ENCODE peak calls at places on chromosome 15, in eight cellular contexts. L is endothelial cell; T is CD8-positive, alpha-beta T cell; X is neural crest cell; J is GM13977; F is prostate gland; O is kidney epithelial cell; N is fibroblast of mammary gland. I is an unnamed sample.

GRCh38 chr15:41671656-41672636 is 11.7 kb downstream of the MGA start:
- DNase-seq in F (no peak), O (no peak), L (no peak), X (no peak), J (no peak), T (no peak), N (no peak), I (no peak)

GRCh38 chr15:35769656-35770055 is 223.7 kb upstream of the DPH6 start:
- DNase-seq in F (no peak), O (no peak), J (no peak), N (no peak), X (no peak), L (no peak), T (no peak), I (no peak)

GRCh38 chr15:86570738-86571137 is 491.1 kb downstream of the AGBL1 start:
- DNase-seq in T (no peak), J (no peak), L (no peak), O (no peak), F (no peak), X (no peak), N (no peak), I (no peak)

GRCh38 chr15:42491540-42492225 is 742 bp upstream of the ZNF106 start:
- DNase-seq in N (no peak), O (peak; percentile 25), L (no peak), F (no peak), J (no peak), X (no peak), T (no peak), I (peak; percentile 16)

GRCh38 chr15:72276326-72276700 is 4.0 kb upstream of the PARP6 start:
- DNase-seq in T (no peak), F (no peak), J (no peak), X (no peak), L (no peak), N (no peak), O (no peak), I (no peak)

GRCh38 chr15:95857758-95858157 is 472.7 kb upstream of the NR2F2 start:
- DNase-seq in L (no peak), O (no peak), X (no peak), F (no peak), N (peak; percentile 83), T (no peak), J (no peak), I (no peak)

GRCh38 chr15:62108411-62108810 is 41.6 kb downstream of the C2CD4A start:
- DNase-seq in N (no peak), F (no peak), O (no peak), L (no peak), X (no peak), J (no peak), T (no peak), I (no peak)

GRCh38 chr15:89975482-89976291 is 25.4 kb upstream of the ZNF710 start:
- DNase-seq in O (no peak), F (no peak), X (no peak), T (no peak), N (no peak), J (no peak), L (no peak), I (no peak)

GRCh38 chr15:96162322-96162721 is 168.2 kb upstream of the NR2F2 start:
- DNase-seq in L (no peak), J (no peak), T (no peak), X (no peak), O (no peak), F (no peak), N (no peak), I (no peak)

GRCh38 chr15:70260580-70260979 is 162.9 kb upstream of the TLE3 start:
- DNase-seq in L (no peak), X (no peak), N (no peak), F (no peak), J (no peak), O (no peak), T (no peak), I (no peak)

GRCh38 chr15:47570044-47570443 is 147.3 kb upstream of the SEMA6D start:
- DNase-seq in F (no peak), N (no peak), O (no peak), L (no peak), J (no peak), X (no peak), T (no peak), I (no peak)

GRCh38 chr15:92656089-92656488 is 514 bp upstream of the FAM174B start:
- DNase-seq in X (no peak), N (no peak), F (no peak), O (no peak), L (no peak), T (no peak), J (no peak), I (no peak)

DNA sequence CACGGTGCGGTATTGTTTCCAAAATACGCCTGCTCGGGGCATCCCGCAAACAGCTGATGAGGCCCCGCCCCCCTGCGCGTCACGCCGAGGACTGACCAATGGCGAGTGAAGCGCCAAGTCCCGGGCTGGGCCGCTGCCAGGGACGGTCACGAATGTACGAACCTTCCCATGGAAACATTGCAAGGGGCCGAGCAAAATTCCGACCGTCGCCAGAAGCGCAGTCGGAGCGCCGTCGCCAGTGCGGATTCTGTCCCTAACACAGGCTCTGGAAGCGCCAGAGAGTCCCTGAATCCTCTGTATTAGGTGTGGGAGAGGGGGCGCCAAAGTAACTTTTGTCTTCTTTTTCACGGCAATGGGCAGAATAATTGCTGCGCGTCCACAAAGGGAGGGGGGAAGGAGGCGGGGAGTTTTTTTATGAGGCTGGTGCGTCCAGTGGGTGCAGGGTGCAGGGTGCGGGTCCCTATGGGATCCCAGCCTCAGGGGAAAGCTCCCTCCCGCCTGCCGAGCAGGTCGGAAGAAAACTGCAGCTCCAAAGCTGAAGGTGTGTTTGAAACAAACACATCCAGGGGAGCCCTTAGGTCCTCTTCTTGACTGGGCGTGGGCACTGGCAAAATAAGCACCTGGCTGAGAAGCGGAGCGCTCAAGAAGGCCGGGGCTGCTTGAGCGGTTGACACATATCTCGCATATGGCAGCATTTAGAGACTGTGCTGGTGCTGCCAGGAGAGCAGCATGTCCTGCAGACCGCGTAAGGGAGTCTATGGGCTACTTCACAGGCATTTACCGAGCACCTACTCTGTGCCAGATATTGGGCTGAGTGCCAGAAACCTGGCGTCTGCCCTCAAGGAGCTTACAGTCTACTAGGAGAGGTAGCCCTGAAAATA is at the start of gene BMF:
- DNase-seq in T (peak; percentile 96), J (peak; percentile 98), N (peak; percentile 98), O (peak; percentile 93), F (peak; percentile 100), L (peak; percentile 98), X (peak; percentile 98), I (peak; percentile 98)
- TF ChIP-seq CTCF in T (no peak), J (peak; percentile 21), N (no peak), O (peak; percentile 52), F (no peak), L (no peak), X (peak; percentile 53), I (peak; percentile 23)

GRCh38 chr15:67192185-67192584 is 62.3 kb downstream of the AAGAB start:
- DNase-seq in F (no peak), N (no peak), J (peak; percentile 23), T (no peak), X (no peak), O (no peak), L (no peak), I (no peak)
- TF ChIP-seq CTCF in F (no peak), N (no peak), J (no peak), T (no peak), X (no peak), O (no peak), L (no peak), I (no peak)

DNA sequence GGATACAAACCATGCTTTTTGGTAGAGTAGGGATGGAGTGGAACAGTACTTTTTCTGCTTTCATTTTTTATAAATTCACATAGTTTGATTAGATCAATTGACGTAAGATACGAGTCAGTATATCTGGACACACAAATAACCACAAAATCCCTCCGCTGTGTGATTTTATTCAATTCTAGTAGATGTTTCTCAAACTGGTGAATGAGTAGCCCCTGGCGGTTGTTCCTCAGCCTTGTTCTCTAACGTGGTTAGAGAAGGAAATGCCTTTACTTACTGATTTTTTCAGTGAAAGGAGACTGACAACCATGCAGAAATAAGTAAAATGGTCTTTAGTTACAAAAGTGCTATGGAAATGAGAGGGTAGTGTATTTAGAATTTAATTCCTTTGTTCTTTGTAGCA is 161.0 kb downstream of the TCF12 start:
- DNase-seq in N (no peak), T (no peak), L (no peak), X (no peak), O (no peak), F (no peak), J (no peak), I (no peak)
- TF ChIP-seq CTCF in N (no peak), T (no peak), L (no peak), X (peak; percentile 21), O (peak; percentile 19), F (no peak), J (peak; percentile 41), I (no peak)

GRCh38 chr15:66789029-66790025 is 87.3 kb downstream of the SMAD6 start:
- DNase-seq in O (no peak), T (no peak), L (no peak), N (peak; percentile 74), J (no peak), F (no peak), X (no peak), I (peak; percentile 45)
- TF ChIP-seq CTCF in O (peak; percentile 61), T (no peak), L (no peak), N (peak; percentile 76), J (peak; percentile 28), F (no peak), X (peak; percentile 55), I (peak; percentile 44)

GRCh38 chr15:81174759-81175327 is 21.8 kb upstream of the IL16 start:
- DNase-seq in N (no peak), X (no peak), J (no peak), L (no peak), O (no peak), F (no peak), T (no peak), I (no peak)
- TF ChIP-seq CTCF in N (peak; percentile 13), X (no peak), J (no peak), L (no peak), O (no peak), F (no peak), T (no peak), I (no peak)

DNA sequence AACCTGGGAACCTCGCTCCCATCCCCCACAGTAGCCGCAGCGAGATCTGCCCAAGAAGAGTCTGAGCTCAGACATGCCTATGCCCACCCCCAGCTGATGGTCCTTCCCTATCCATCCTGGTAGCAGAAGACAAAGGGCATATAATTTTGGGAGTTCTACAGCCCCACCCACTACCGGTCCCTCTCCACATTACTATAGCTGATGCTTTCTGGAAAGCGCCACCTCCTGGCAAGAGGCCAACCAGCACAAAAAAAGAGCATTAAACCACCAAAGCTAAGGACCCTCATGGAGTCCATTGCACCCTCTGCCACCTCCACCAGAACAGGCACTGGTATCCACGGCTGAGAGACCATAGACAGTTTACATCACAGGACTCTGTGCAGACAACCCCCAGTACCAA is 168.4 kb downstream of the MEGF11 start:
- DNase-seq in N (no peak), X (peak; percentile 37), O (no peak), F (no peak), T (no peak), J (no peak), L (peak; percentile 46), I (peak; percentile 18)
- TF ChIP-seq CTCF in N (no peak), X (peak; percentile 45), O (no peak), F (no peak), T (no peak), J (peak; percentile 45), L (peak; percentile 45), I (no peak)